ENCODE peak calls at places on chromosomes 6 and 20, in four cellular contexts. D is GM06990, J is MCF 10A, I is tibial artery. N is an unnamed sample.

GRCh38 chr20:6162239-6162638 is 39.4 kb upstream of the FERMT1 start:
- DNase-seq in J (peak), D (no peak), I (peak), N (no peak)

GRCh38 chr6:3847521-3847920 is 1.7 kb upstream of the FAM50B start:
- DNase-seq in D (no peak), I (no peak), J (no peak), N (no peak)

GRCh38 chr20:42272516-42272915 is 654.3 kb upstream of the CHD6 start:
- DNase-seq in I (no peak), D (no peak), J (no peak), N (no peak)

GRCh38 chr20:36273414-36274247 is 32.5 kb upstream of the DLGAP4 start:
- DNase-seq in I (peak), D (no peak), J (peak), N (peak)

GRCh38 chr6:69907981-69908498 is 41.7 kb downstream of the COL19A1 start:
- DNase-seq in I (no peak), D (no peak), J (no peak), N (no peak)

GRCh38 chr6:157224957-157225574 is 98.3 kb downstream of the TMEM242 start:
- DNase-seq in J (no peak), D (no peak), I (peak), N (no peak)

GRCh38 chr6:128516514-128516898 is 3.9 kb downstream of the PTPRK start:
- DNase-seq in I (no peak), J (peak), D (no peak), N (no peak)

GRCh38 chr20:41072099-41072798 is 43.6 kb downstream of the TOP1 start:
- DNase-seq in I (peak), J (peak), D (no peak), N (peak)

GRCh38 chr6:55704421-55704820 is 125.4 kb upstream of the HMGCLL1 start:
- DNase-seq in I (no peak), J (peak), D (no peak), N (peak)

GRCh38 chr6:99522531-99522930 is 7.3 kb upstream of the USP45 start:
- DNase-seq in J (peak), I (no peak), D (no peak), N (no peak)

GRCh38 chr6:85483041-85483700 is 33.3 kb downstream of the NT5E start:
- DNase-seq in D (peak), I (peak), J (peak), N (peak)

GRCh38 chr20:44862286-44862685 is 23.2 kb upstream of the YWHAB start:
- DNase-seq in J (no peak), I (no peak), D (no peak), N (no peak)

GRCh38 chr6:25137497-25137896 is 141.7 kb upstream of the CARMIL1 start:
- DNase-seq in I (no peak), J (peak), D (no peak), N (no peak)

GRCh38 chr6:589090-589489 is 67.8 kb downstream of the HUS1B start:
- DNase-seq in J (no peak), D (no peak), I (no peak), N (no peak)

GRCh38 chr6:34914358-34914757 is 25.3 kb downstream of the ANKS1A start:
- DNase-seq in I (no peak), D (no peak), J (no peak), N (no peak)

GRCh38 chr6:167031082-167031709 is 32.0 kb downstream of the CEP43 start:
- DNase-seq in I (no peak), J (peak), D (no peak), N (peak)

GRCh38 chr6:1838604-1839003 is 228.9 kb downstream of the FOXC1 start:
- DNase-seq in D (no peak), J (no peak), I (no peak), N (peak)

GRCh38 chr6:21653902-21654301 is 60.4 kb downstream of the SOX4 start:
- DNase-seq in D (no peak), J (no peak), I (no peak), N (no peak)

GRCh38 chr6:29953001-29953436 is 10.7 kb downstream of the HLA-A start:
- DNase-seq in J (peak), D (no peak), I (no peak), N (peak)

GRCh38 chr6:113293106-113293505 is 564.0 kb upstream of the MARCKS start:
- DNase-seq in D (no peak), J (no peak), I (no peak), N (no peak)

GRCh38 chr6:111061493-111061892 is 25.8 kb upstream of the SLC16A10 start:
- DNase-seq in D (no peak), J (peak), I (no peak), N (no peak)

GRCh38 chr20:34143951-34144350 is 31.9 kb upstream of the EIF2S2 start:
- DNase-seq in J (peak), I (no peak), D (no peak), N (no peak)

GRCh38 chr20:58458342-58459057 is 56.7 kb downstream of the APCDD1L start:
- DNase-seq in D (peak), J (no peak), I (no peak), N (no peak)

GRCh38 chr20:17928211-17928611 is 40.4 kb downstream of the SNX5 start:
- DNase-seq in D (no peak), I (no peak), J (no peak), N (no peak)

GRCh38 chr20:46308258-46309157 is at the start of gene CDH22:
- DNase-seq in D (peak), J (no peak), I (no peak), N (peak)

GRCh38 chr6:44593539-44593944 is 206.0 kb downstream of the CDC5L start:
- DNase-seq in J (peak), D (no peak), I (no peak), N (peak)

GRCh38 chr6:89828988-89829590 is 591 bp upstream of the CASP8AP2 start:
- DNase-seq in I (no peak), J (no peak), D (no peak), N (peak)

GRCh38 chr20:48631114-48632016 is 196.4 kb downstream of the PREX1 start:
- DNase-seq in D (no peak), J (no peak), I (no peak), N (peak)

GRCh38 chr20:50286609-50287008 is 96.0 kb downstream of the CEBPB start:
- DNase-seq in D (peak), I (peak), J (peak), N (peak)

GRCh38 chr20:62117658-62118057 is 4.6 kb upstream of the LSM14B start:
- DNase-seq in I (no peak), D (no peak), J (no peak), N (no peak)

GRCh38 chr6:17281497-17282481 is 628 bp downstream of the RBM24 start:
- DNase-seq in J (no peak), D (no peak), I (peak), N (no peak)

GRCh38 chr6:34696189-34696738 is 303 bp downstream of the ILRUN start:
- DNase-seq in D (no peak), I (peak), J (peak), N (peak)

DNA sequence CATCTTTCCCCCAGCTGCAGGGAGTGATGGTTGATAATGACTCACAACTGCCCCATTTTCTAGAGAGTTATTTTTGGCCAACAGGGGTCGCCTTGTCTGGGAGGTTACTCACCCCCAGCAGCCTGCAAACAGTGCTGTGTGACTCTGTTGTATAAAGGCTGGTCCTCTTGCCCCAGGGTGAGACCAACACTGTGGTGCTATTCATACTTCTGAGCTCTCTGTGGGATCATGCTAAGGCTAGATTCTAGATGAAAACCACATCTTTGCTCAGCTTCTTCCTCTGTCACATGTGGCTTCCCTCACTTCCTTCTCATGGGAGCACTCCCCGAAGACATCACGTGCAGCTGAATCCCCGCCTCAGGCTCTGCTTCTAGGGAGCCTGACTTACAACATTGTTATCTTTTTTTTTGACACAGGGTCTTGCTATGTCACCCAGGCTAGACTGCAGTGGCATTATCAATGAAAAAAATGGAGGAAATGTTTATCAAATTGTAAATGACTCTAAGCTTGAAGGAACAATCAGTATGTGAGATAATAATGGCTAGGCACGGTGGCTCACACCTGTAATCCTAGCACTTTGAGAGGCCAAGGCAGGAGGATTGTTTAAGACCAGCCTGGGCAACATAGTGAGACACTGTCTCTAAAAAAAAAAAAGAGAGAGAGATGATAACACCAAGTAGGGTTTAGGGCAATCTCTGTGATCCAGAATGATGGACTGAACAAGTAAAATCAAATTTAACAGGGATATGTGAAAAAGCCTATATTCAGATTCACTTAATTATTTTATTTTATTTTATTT is 55.7 kb upstream of the SLC23A2 start:
- DNase-seq in I (peak), D (peak), J (peak), N (no peak)
- TF ChIP-seq CTCF in I (no peak), D (peak), J (peak), N (no peak)

GRCh38 chr6:153489479-153489878 is 358.4 kb upstream of the RGS17 start:
- DNase-seq in D (no peak), J (no peak), I (no peak), N (no peak)

GRCh38 chr6:153488267-153488666 is 357.2 kb upstream of the RGS17 start:
- DNase-seq in D (no peak), I (no peak), J (no peak), N (no peak)

GRCh38 chr6:153484056-153484455 is 353.0 kb upstream of the RGS17 start:
- DNase-seq in I (no peak), D (no peak), J (no peak), N (peak)

GRCh38 chr6:153485072-153485471 is 354.0 kb upstream of the RGS17 start:
- DNase-seq in D (no peak), I (no peak), J (no peak), N (no peak)
- TF ChIP-seq CTCF in D (no peak), I (no peak), J (no peak), N (no peak)

DNA sequence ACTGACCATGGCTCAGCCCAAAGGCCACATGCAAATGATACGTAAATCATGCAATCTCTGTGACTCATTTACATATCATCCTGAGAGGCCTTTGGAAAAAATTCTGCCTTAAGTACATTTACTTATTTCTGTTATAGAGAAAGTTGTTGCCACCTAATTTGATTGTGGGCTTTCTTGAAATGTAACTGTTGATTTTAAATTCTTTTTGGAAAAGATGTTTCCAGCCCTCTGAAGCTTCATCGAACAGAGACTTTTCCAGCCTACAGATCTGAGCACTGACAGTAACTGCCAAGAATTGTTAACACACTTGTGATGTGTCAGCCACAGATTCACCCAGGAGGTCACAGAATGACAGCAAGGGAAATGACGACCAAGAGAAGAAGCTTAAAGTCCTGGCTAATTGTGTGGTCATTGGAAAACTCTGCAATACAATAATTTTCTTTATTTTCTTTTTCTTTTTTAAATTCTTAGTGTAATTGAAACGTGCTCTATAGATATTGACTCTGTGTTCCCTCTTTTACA is 174.9 kb downstream of the DOK5 start:
- DNase-seq in I (no peak), J (no peak), D (no peak), N (no peak)
- TF ChIP-seq CTCF in I (no peak), J (no peak), D (no peak), N (no peak)

DNA sequence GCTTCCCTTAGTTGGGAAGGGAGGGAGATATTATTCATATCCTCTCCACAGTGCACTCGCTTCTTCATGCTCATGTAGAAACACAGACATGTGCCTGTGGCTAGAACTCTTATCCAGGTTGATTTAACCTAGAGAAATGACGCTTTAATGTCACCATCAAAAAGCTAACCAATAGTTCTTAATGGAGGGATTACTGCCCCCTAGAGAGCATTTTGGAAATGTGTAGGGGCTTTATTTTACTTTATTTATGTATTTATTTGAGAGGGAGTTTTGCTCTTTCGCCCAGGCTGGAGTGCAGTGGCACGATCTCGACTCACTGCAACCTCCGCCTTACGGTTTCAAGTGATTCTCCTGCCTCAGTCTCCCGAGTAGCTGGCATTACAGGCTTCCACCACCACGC is 229.6 kb downstream of the SOD2 start:
- DNase-seq in J (peak), D (no peak), I (no peak), N (no peak)
- TF ChIP-seq CTCF in J (peak), D (peak), I (peak), N (no peak)

GRCh38 chr6:42095776-42096541 is 45.6 kb downstream of the TAF8 start:
- DNase-seq in J (no peak), D (no peak), I (no peak), N (no peak)
- TF ChIP-seq CTCF in J (no peak), D (peak), I (no peak), N (no peak)

GRCh38 chr6:14322841-14323240 is 205.3 kb downstream of the CD83 start:
- DNase-seq in I (no peak), J (no peak), D (no peak), N (no peak)

GRCh38 chr6:14320342-14320741 is 202.8 kb downstream of the CD83 start:
- DNase-seq in J (no peak), I (no peak), D (no peak), N (no peak)

GRCh38 chr6:14317616-14318015 is 200.0 kb downstream of the CD83 start:
- DNase-seq in I (no peak), J (no peak), D (no peak), N (no peak)

GRCh38 chr6:14324042-14324441 is 206.5 kb downstream of the CD83 start:
- DNase-seq in J (no peak), D (no peak), I (no peak), N (no peak)

GRCh38 chr6:14321992-14322772 is 204.6 kb downstream of the CD83 start:
- DNase-seq in D (no peak), I (no peak), J (peak), N (no peak)
- TF ChIP-seq CTCF in D (no peak), I (no peak), J (peak), N (no peak)

N was measured in RWPE1.